ENCODE peak calls at places on chromosomes 5 and 9, in ten cellular contexts. G is tibial nerve; Q is brain microvascular endothelial cell; O is IMR-90; B is WERI-Rb-1; K is heart right ventricle; S is CD8-positive, alpha-beta memory T cell; W is CD8-positive, alpha-beta T cell; J is H1; I is breast epithelium. Z is an unnamed sample.

GRCh38 chr5:107514305-107514704 is 156.4 kb downstream of the EFNA5 start:
- DNase-seq in B (no peak), I (no peak), W (no peak), G (no peak), J (no peak), K (no peak), Q (no peak), O (peak; percentile 28), S (no peak), Z (no peak)

GRCh38 chr5:115888027-115888426 is 46.3 kb downstream of the AP3S1 start:
- DNase-seq in J (no peak), K (no peak), O (peak; percentile 54), S (no peak), Q (no peak), G (no peak), W (no peak), I (no peak), B (no peak), Z (peak; percentile 56)

GRCh38 chr5:206406-206805 is 11.5 kb downstream of the CCDC127 start:
- DNase-seq in J (no peak), Q (no peak), G (no peak), O (peak; percentile 45), B (no peak), K (no peak), I (no peak), S (no peak), W (no peak), Z (no peak)

GRCh38 chr9:97714435-97714834 is 17.3 kb upstream of the XPA start:
- DNase-seq in O (peak; percentile 56), I (no peak), Q (peak; percentile 25), G (no peak), B (no peak), J (no peak), K (no peak), W (no peak), S (no peak), Z (no peak)

GRCh38 chr5:178296066-178296465 is 63.5 kb upstream of the PHYKPL start:
- DNase-seq in G (no peak), J (no peak), W (no peak), O (no peak), I (no peak), K (peak; percentile 47), S (no peak), B (no peak), Q (no peak), Z (no peak)

GRCh38 chr5:177425801-177426565 is 493 bp upstream of the GRK6 start:
- DNase-seq in O (peak; percentile 100), W (peak; percentile 100), K (peak; percentile 100), G (peak; percentile 100), Q (peak; percentile 100), J (peak; percentile 100), B (peak; percentile 98), S (peak; percentile 99), I (peak; percentile 99), Z (peak; percentile 100)

GRCh38 chr9:34520096-34520495 is 2.7 kb downstream of the ENHO start:
- DNase-seq in I (no peak), J (no peak), O (no peak), K (no peak), G (no peak), B (no peak), S (no peak), W (no peak), Q (no peak), Z (no peak)

GRCh38 chr9:73162987-73163763 is 11.5 kb downstream of the ANXA1 start:
- DNase-seq in Q (no peak), S (no peak), G (no peak), W (no peak), K (no peak), B (no peak), J (no peak), I (no peak), O (no peak), Z (no peak)

GRCh38 chr9:7067169-7067568 is 309.4 kb downstream of the KDM4C start:
- DNase-seq in W (no peak), O (no peak), Q (no peak), B (no peak), J (no peak), K (no peak), G (no peak), S (no peak), I (no peak), Z (no peak)

GRCh38 chr9:99357575-99357974 is 135.5 kb downstream of the SEC61B start:
- DNase-seq in I (no peak), B (no peak), G (peak; percentile 18), O (no peak), W (no peak), S (no peak), K (peak; percentile 76), J (no peak), Q (no peak), Z (no peak)

GRCh38 chr9:83047839-83048775 is 14.8 kb downstream of the RASEF start:
- DNase-seq in B (no peak), K (peak; percentile 60), W (no peak), S (no peak), J (no peak), G (no peak), I (peak; percentile 64), Q (no peak), O (peak; percentile 59), Z (no peak)

GRCh38 chr5:145718956-145719355 is 116.2 kb downstream of the PRELID2 start:
- DNase-seq in J (no peak), Q (peak; percentile 22), G (no peak), O (peak; percentile 65), B (no peak), I (no peak), W (no peak), S (no peak), K (no peak), Z (peak; percentile 24)
- H3K27ac ChIP-seq in J (no peak overlapping the region), Q (no peak overlapping the region), G (no peak overlapping the region), O (no peak overlapping the region), B (no peak overlapping the region), I (no peak overlapping the region), W (no peak overlapping the region), S (no peak overlapping the region), K (no peak overlapping the region), Z (no peak overlapping the region)

GRCh38 chr5:17186271-17186670 is 31.2 kb upstream of the BASP1 start:
- DNase-seq in W (no peak), G (no peak), B (peak; percentile 71), J (no peak), K (no peak), S (no peak), O (peak; percentile 37), I (no peak), Q (no peak), Z (no peak)

GRCh38 chr5:17184596-17184995 is 32.8 kb upstream of the BASP1 start:
- DNase-seq in Q (no peak), W (no peak), K (no peak), J (no peak), G (no peak), I (no peak), S (no peak), B (peak; percentile 41), O (peak; percentile 80), Z (no peak)

GRCh38 chr5:17185776-17186175 is 31.7 kb upstream of the BASP1 start:
- DNase-seq in G (peak; percentile 77), Q (peak; percentile 79), S (no peak), O (peak; percentile 98), B (no peak), W (no peak), I (no peak), J (no peak), K (no peak), Z (no peak)

GRCh38 chr5:17187401-17187800 is 30.0 kb upstream of the BASP1 start:
- DNase-seq in G (no peak), Q (peak; percentile 45), B (peak; percentile 45), O (peak; percentile 82), K (no peak), J (no peak), W (no peak), I (no peak), S (no peak), Z (no peak)

GRCh38 chr5:17185349-17185748 is 32.1 kb upstream of the BASP1 start:
- DNase-seq in W (no peak), S (no peak), O (no peak), Q (no peak), I (no peak), G (no peak), J (no peak), B (no peak), K (no peak), Z (no peak)
- H3K27ac ChIP-seq in W (no peak overlapping the region), S (no peak overlapping the region), O (peak overlapping the region; percentile 89), Q (peak overlapping the region; percentile 71), I (no peak overlapping the region), G (no peak overlapping the region), J (no peak overlapping the region), B (no peak overlapping the region), K (no peak overlapping the region), Z (no peak overlapping the region)

GRCh38 chr5:66329078-66329477 is 185.0 kb downstream of the SREK1 start:
- DNase-seq in O (no peak), I (no peak), K (no peak), Q (no peak), J (no peak), S (no peak), B (no peak), W (no peak), G (no peak), Z (no peak)

GRCh38 chr5:66324357-66324756 is 180.3 kb downstream of the SREK1 start:
- DNase-seq in K (peak; percentile 76), O (no peak), Q (no peak), G (no peak), W (no peak), I (no peak), S (no peak), B (no peak), J (no peak), Z (no peak)

GRCh38 chr5:66327008-66327407 is 182.9 kb downstream of the SREK1 start:
- DNase-seq in I (no peak), G (no peak), O (no peak), B (no peak), J (no peak), W (no peak), Q (no peak), K (no peak), S (no peak), Z (no peak)

GRCh38 chr5:66323142-66323890 is 179.2 kb downstream of the SREK1 start:
- DNase-seq in W (no peak), K (no peak), G (no peak), I (no peak), B (no peak), J (no peak), S (no peak), Q (no peak), O (no peak), Z (no peak)

DNA sequence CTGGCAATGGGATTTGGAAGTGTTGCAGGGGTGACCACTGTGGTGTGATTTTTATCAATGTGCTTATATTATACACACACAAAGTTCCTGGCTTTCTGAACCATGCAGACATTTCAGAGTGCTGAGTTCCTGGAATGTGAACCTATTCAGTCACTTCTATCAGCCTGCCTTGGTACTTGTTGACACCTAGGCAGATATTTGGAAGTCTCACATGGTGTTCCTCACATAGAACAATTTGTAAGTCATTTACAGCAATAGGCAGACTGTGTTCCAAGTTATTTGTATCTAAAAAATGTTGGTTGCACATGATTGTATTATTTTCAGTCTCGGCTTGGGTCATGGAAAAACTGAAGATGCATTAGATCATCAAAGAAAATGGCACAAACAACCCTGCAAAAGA is 182.2 kb downstream of the SREK1 start:
- DNase-seq in W (no peak), G (no peak), O (no peak), J (no peak), S (no peak), Q (no peak), I (no peak), K (no peak), B (no peak), Z (no peak)
- H3K27ac ChIP-seq in W (no peak overlapping the region), G (no peak overlapping the region), O (no peak overlapping the region), J (no peak overlapping the region), S (no peak overlapping the region), Q (no peak overlapping the region), I (no peak overlapping the region), K (peak overlapping the region; percentile 84), B (no peak overlapping the region), Z (no peak overlapping the region)

GRCh38 chr9:126376311-126376902 is 49.8 kb downstream of the MVB12B start:
- DNase-seq in Q (no peak), J (no peak), G (no peak), W (no peak), S (no peak), O (no peak), I (no peak), B (no peak), K (no peak), Z (no peak)
- H3K27ac ChIP-seq in Q (no peak overlapping the region), J (no peak overlapping the region), G (peak overlapping the region; percentile 70), W (no peak overlapping the region), S (no peak overlapping the region), O (no peak overlapping the region), I (peak overlapping the region; percentile 38), B (peak overlapping the region; percentile 32), K (no peak overlapping the region), Z (no peak overlapping the region)